ENCODE peak calls at places on chromosomes 6 and 20, in ten cellular contexts. I, N, C, P, B, F, W, Y, E and L are unnamed samples.

GRCh38 chr6:5771759-5772158 is 235.0 kb downstream of the NRN1 start:
- DNase-seq in I (no peak), N (no peak), C (no peak), P (no peak), B (no peak), F (no peak), W (no peak), Y (no peak), E (no peak), L (no peak)

GRCh38 chr6:37059344-37060194 is 54.1 kb downstream of the FGD2 start:
- DNase-seq in I (peak; percentile 76), N (no peak), C (peak; percentile 88), P (peak; percentile 60), B (peak; percentile 56), F (no peak), W (peak; percentile 94), Y (no peak), E (no peak), L (peak; percentile 83)

GRCh38 chr20:58523916-58524315 is 8.7 kb upstream of the APCDD1L start:
- DNase-seq in I (no peak), N (no peak), C (no peak), P (no peak), B (no peak), F (no peak), W (no peak), Y (no peak), E (no peak), L (no peak)

GRCh38 chr6:112338310-112338709 is 8.8 kb upstream of the RFPL4B start:
- DNase-seq in I (no peak), N (no peak), C (no peak), P (no peak), B (no peak), F (no peak), W (no peak), Y (no peak), E (no peak), L (no peak)

GRCh38 chr6:23302499-23302898 is 733.1 kb downstream of the HDGFL1 start:
- DNase-seq in I (no peak), N (no peak), C (no peak), P (no peak), B (no peak), F (no peak), W (no peak), Y (no peak), E (no peak), L (no peak)

GRCh38 chr6:25700841-25701240 is 48.8 kb downstream of the SCGN start:
- DNase-seq in I (no peak), N (no peak), C (no peak), P (no peak), B (no peak), F (no peak), W (no peak), Y (no peak), E (no peak), L (no peak)

GRCh38 chr6:163722293-163722692 is 307.8 kb downstream of the QKI start:
- DNase-seq in I (no peak), N (no peak), C (no peak), P (no peak), B (no peak), F (no peak), W (no peak), Y (no peak), E (no peak), L (no peak)

GRCh38 chr20:47487175-47487917 is 14.3 kb upstream of the NCOA3 start:
- DNase-seq in I (peak; percentile 45), N (peak; percentile 53), C (no peak), P (no peak), B (no peak), F (no peak), W (no peak), Y (no peak), E (peak; percentile 38), L (no peak)

GRCh38 chr6:4615891-4616290 is 160.3 kb upstream of the CDYL start:
- DNase-seq in I (no peak), N (no peak), C (no peak), P (no peak), B (no peak), F (no peak), W (no peak), Y (no peak), E (no peak), L (no peak)

GRCh38 chr20:56418385-56418861 is 6.4 kb downstream of the CASS4 start:
- DNase-seq in I (no peak), N (no peak), C (no peak), P (no peak), B (no peak), F (no peak), W (no peak), Y (no peak), E (no peak), L (peak; percentile 51)

GRCh38 chr20:5696011-5696559 is 54.1 kb upstream of the SHLD1 start:
- DNase-seq in I (no peak), N (no peak), C (no peak), P (no peak), B (no peak), F (no peak), W (peak; percentile 94), Y (no peak), E (no peak), L (peak; percentile 67)

GRCh38 chr6:33983109-33983475 is 162.8 kb downstream of the GRM4 start:
- DNase-seq in I (peak; percentile 38), N (no peak), C (peak; percentile 54), P (peak; percentile 41), B (peak; percentile 62), F (no peak), W (no peak), Y (no peak), E (no peak), L (no peak)

GRCh38 chr20:37643400-37643799 is 50.4 kb upstream of the CTNNBL1 start:
- DNase-seq in I (no peak), N (no peak), C (no peak), P (no peak), B (no peak), F (no peak), W (no peak), Y (no peak), E (no peak), L (no peak)

GRCh38 chr6:5302220-5302946 is 41.1 kb downstream of the FARS2 start:
- DNase-seq in I (no peak), N (no peak), C (no peak), P (no peak), B (no peak), F (no peak), W (no peak), Y (no peak), E (no peak), L (no peak)

GRCh38 chr20:11544029-11544678 is 373.5 kb upstream of the BTBD3 start:
- DNase-seq in I (peak; percentile 69), N (no peak), C (peak; percentile 46), P (no peak), B (no peak), F (peak; percentile 34), W (peak; percentile 52), Y (no peak), E (no peak), L (no peak)

GRCh38 chr20:58366866-58367265 is 22.2 kb upstream of the VAPB start:
- DNase-seq in I (no peak), N (no peak), C (no peak), P (no peak), B (no peak), F (no peak), W (no peak), Y (no peak), E (no peak), L (no peak)

GRCh38 chr6:50198245-50198644 is 148.5 kb upstream of the DEFB112 start:
- DNase-seq in I (no peak), N (no peak), C (peak; percentile 26), P (no peak), B (no peak), F (no peak), W (no peak), Y (no peak), E (no peak), L (no peak)